ENCODE peak calls at places on chromosomes 16 and 17, in eight cellular contexts. E, V, Y, D, P, M, J and Z are unnamed samples.

GRCh38 chr17:33981713-33982601 is 273.1 kb upstream of the CCL2 start:
- DNase-seq in E (no peak), V (no peak), Y (peak), D (no peak), P (no peak), M (no peak), J (no peak), Z (no peak)

GRCh38 chr17:4789701-4789950 is 862 bp downstream of the GLTPD2 start:
- DNase-seq in E (no peak), V (no peak), Y (peak), D (no peak), P (no peak), M (peak), J (no peak), Z (no peak)

GRCh38 chr17:78268191-78268874 is 36.9 kb downstream of the TMEM235 start:
- DNase-seq in E (no peak), V (no peak), Y (no peak), D (no peak), P (no peak), M (no peak), J (no peak), Z (no peak)

GRCh38 chr17:40301315-40301714 is 7.7 kb upstream of the RARA start:
- DNase-seq in E (no peak), V (no peak), Y (no peak), D (no peak), P (no peak), M (no peak), J (no peak), Z (no peak)

GRCh38 chr17:14741516-14741915 is 440.6 kb downstream of the HS3ST3B1 start:
- DNase-seq in E (no peak), V (no peak), Y (no peak), D (no peak), P (no peak), M (no peak), J (no peak), Z (no peak)

GRCh38 chr17:59300941-59301340 is 30.5 kb upstream of the YPEL2 start:
- DNase-seq in E (no peak), V (no peak), Y (no peak), D (no peak), P (no peak), M (no peak), J (no peak), Z (no peak)

GRCh38 chr17:48134912-48135480 is 27.4 kb downstream of the SNX11 start:
- DNase-seq in E (no peak), V (no peak), Y (no peak), D (no peak), P (no peak), M (no peak), J (no peak), Z (no peak)

GRCh38 chr16:1206786-1207185 is 18.3 kb downstream of the TPSG1 start:
- DNase-seq in E (no peak), V (no peak), Y (no peak), D (no peak), P (no peak), M (no peak), J (no peak), Z (no peak)

GRCh38 chr17:63475491-63476412 is 1.1 kb upstream of the ACE start:
- DNase-seq in E (no peak), V (no peak), Y (no peak), D (no peak), P (peak), M (no peak), J (no peak), Z (no peak)

GRCh38 chr16:4767872-4768548 is 1.0 kb upstream of the ZNF500 start:
- DNase-seq in E (no peak), V (no peak), Y (no peak), D (no peak), P (no peak), M (peak), J (no peak), Z (no peak)

GRCh38 chr16:50152386-50152806 is 710 bp upstream of the TENT4B start:
- DNase-seq in E (peak), V (no peak), Y (peak), D (no peak), P (no peak), M (no peak), J (peak), Z (no peak)

GRCh38 chr16:89048087-89048729 is 45.4 kb upstream of the ACSF3 start:
- DNase-seq in E (no peak), V (no peak), Y (no peak), D (no peak), P (peak), M (no peak), J (no peak), Z (no peak)

GRCh38 chr17:10629706-10630105 is 27.4 kb downstream of the MYH3 start:
- DNase-seq in E (no peak), V (no peak), Y (no peak), D (no peak), P (peak), M (no peak), J (no peak), Z (no peak)

GRCh38 chr17:65750678-65751077 is 189.2 kb upstream of the AXIN2 start:
- DNase-seq in E (peak), V (peak), Y (no peak), D (peak), P (no peak), M (peak), J (no peak), Z (no peak)

GRCh38 chr16:20969386-20969785 is 68.8 kb downstream of the LYRM1 start:
- DNase-seq in E (no peak), V (no peak), Y (no peak), D (no peak), P (no peak), M (no peak), J (no peak), Z (no peak)